ENCODE peak calls at places on chromosomes 4 and X, in seven cellular contexts. W is stromal cell of bone marrow; F is NCI-H2081; B is mucosa of gallbladder; U is ureter; P is NCI-H1105 treated with DMSO at 0.1 percent for 48 hours; T is stimulated activated CD4-positive, alpha-beta T cell treated with anti-CD3 and anti-CD28 coated beads, Interleukin-15, amount 100 ng/mL, for 1 hour. K is an unnamed sample.

GRCh38 chrX:10851809-10852208 is 231.4 kb upstream of the MID1 start:
- DNase-seq in W (no peak), F (no peak), B (no peak), U (no peak), P (no peak), T (no peak), K (no peak)

GRCh38 chr4:138938371-138938699 is 77.2 kb upstream of the NOCT start:
- DNase-seq in W (no peak), F (peak), B (no peak), U (no peak), P (peak), T (no peak), K (peak)

GRCh38 chr4:76723916-76724315 is 174.0 kb downstream of the SOWAHB start:
- DNase-seq in W (no peak), F (no peak), B (no peak), U (no peak), P (no peak), T (no peak), K (no peak)

GRCh38 chr4:122218762-122219161 is 66.6 kb downstream of the BLTP1 start:
- DNase-seq in W (no peak), F (no peak), B (no peak), U (no peak), P (peak), T (no peak), K (no peak)

GRCh38 chr4:175453456-175453855 is 358.6 kb downstream of the GPM6A start:
- DNase-seq in W (no peak), F (no peak), B (no peak), U (no peak), P (no peak), T (no peak), K (no peak)

GRCh38 chrX:101265869-101266428 is 25.2 kb downstream of the TAF7L start:
- DNase-seq in W (peak), F (no peak), B (no peak), U (no peak), P (no peak), T (no peak), K (no peak)

GRCh38 chr4:109730294-109731051 is 603 bp upstream of the PLA2G12A start:
- DNase-seq in W (peak), F (peak), B (peak), U (peak), P (peak), T (no peak), K (peak)

GRCh38 chr4:111269439-111269838 is 646.6 kb upstream of the PITX2 start:
- DNase-seq in W (no peak), F (no peak), B (no peak), U (no peak), P (no peak), T (no peak), K (no peak)